ENCODE peak calls at places on chromosomes 1 and 21, in nine cellular contexts. U, S, N, V, W, R, Z, Q and P are unnamed samples.

GRCh38 chr1:201582261-201582951 is 43.5 kb downstream of the NAV1 start:
- DNase-seq in S (no peak), V (peak), Z (no peak), Q (no peak), R (peak), U (no peak), W (peak), N (no peak), P (peak)

GRCh38 chr1:205067031-205067430 is 17.2 kb downstream of the TMEM81 start:
- DNase-seq in Z (no peak), R (no peak), U (no peak), Q (no peak), W (no peak), V (no peak), N (no peak), S (no peak), P (no peak)

GRCh38 chr1:44485933-44486475 is 80.9 kb downstream of the RNF220 start:
- DNase-seq in N (no peak), Z (no peak), W (no peak), V (no peak), R (no peak), S (no peak), U (no peak), Q (peak), P (no peak)

GRCh38 chr1:227685807-227686206 is 49.3 kb downstream of the JMJD4 start:
- DNase-seq in S (no peak), N (no peak), Z (no peak), Q (no peak), R (no peak), W (no peak), U (no peak), V (no peak), P (no peak)

GRCh38 chr1:227951624-227952373 is 4.1 kb upstream of the WNT9A start:
- DNase-seq in Z (no peak), Q (peak), S (no peak), W (no peak), V (no peak), N (no peak), U (no peak), R (no peak), P (no peak)

GRCh38 chr1:54870869-54871268 is 16.1 kb downstream of the DHCR24 start:
- DNase-seq in N (no peak), Q (no peak), S (no peak), U (no peak), V (no peak), Z (no peak), W (no peak), R (no peak), P (no peak)

GRCh38 chr1:210132582-210132981 is 100.0 kb upstream of the SERTAD4 start:
- DNase-seq in V (no peak), S (no peak), W (no peak), Z (no peak), U (peak), N (no peak), R (peak), Q (peak), P (no peak)

GRCh38 chr1:6448749-6449631 is 17.0 kb downstream of the TNFRSF25 start:
- DNase-seq in U (peak), R (no peak), Z (no peak), W (no peak), Q (peak), S (no peak), N (no peak), V (no peak), P (no peak)

GRCh38 chr1:169527461-169528213 is 41.9 kb upstream of the SLC19A2 start:
- DNase-seq in S (no peak), W (peak), N (no peak), R (peak), V (no peak), U (no peak), Q (peak), Z (no peak), P (no peak)

GRCh38 chr1:18234790-18235242 is 127.2 kb downstream of the IGSF21 start:
- DNase-seq in U (peak), N (peak), V (peak), Z (no peak), Q (peak), S (no peak), W (peak), R (peak), P (peak)

GRCh38 chr1:164524810-164525209 is 34.2 kb upstream of the PBX1 start:
- DNase-seq in N (no peak), R (peak), Z (no peak), S (no peak), U (no peak), W (no peak), V (no peak), Q (no peak), P (no peak)

GRCh38 chr21:38759286-38759872 is 46.4 kb upstream of the ETS2 start:
- DNase-seq in W (no peak), V (no peak), Z (no peak), N (no peak), R (no peak), U (no peak), Q (no peak), S (no peak), P (no peak)

GRCh38 chr1:234582626-234583354 is 27.2 kb downstream of the IRF2BP2 start:
- DNase-seq in U (no peak), V (no peak), N (no peak), R (peak), Z (peak), W (no peak), S (no peak), Q (no peak), P (no peak)

GRCh38 chr1:46529031-46529630 is 22.3 kb downstream of the KNCN start:
- DNase-seq in R (no peak), U (no peak), W (no peak), Q (no peak), V (no peak), Z (no peak), N (no peak), S (no peak), P (no peak)

GRCh38 chr1:26287033-26287711 is 7.3 kb downstream of the SH3BGRL3 start:
- DNase-seq in W (peak), V (peak), Z (no peak), U (no peak), S (peak), R (peak), Q (peak), N (peak), P (no peak)

GRCh38 chr1:62588000-62588399 is 9.3 kb upstream of the ANGPTL3 start:
- DNase-seq in V (no peak), S (no peak), R (peak), W (no peak), Z (no peak), Q (no peak), U (no peak), N (no peak), P (no peak)

GRCh38 chr1:2503554-2504223 is 22.7 kb downstream of the PANK4 start:
- DNase-seq in N (no peak), V (no peak), Z (no peak), S (no peak), R (no peak), W (no peak), U (no peak), Q (no peak), P (no peak)

GRCh38 chr1:54229281-54229891 is 29.4 kb downstream of the MRPL37 start:
- DNase-seq in U (peak), R (peak), V (no peak), Z (no peak), Q (peak), N (no peak), S (no peak), W (no peak), P (peak)

GRCh38 chr1:11787804-11788436 is 17.8 kb downstream of the MTHFR start:
- DNase-seq in V (no peak), Z (no peak), W (no peak), U (no peak), Q (no peak), R (no peak), S (no peak), N (no peak), P (no peak)

GRCh38 chr1:229127301-229127700 is 143.6 kb upstream of the RAB4A start:
- DNase-seq in U (no peak), W (no peak), S (no peak), Q (peak), V (no peak), N (no peak), R (peak), Z (no peak), P (no peak)

GRCh38 chr1:182968151-182968741 is 15.3 kb upstream of the SHCBP1L start:
- DNase-seq in W (no peak), Z (no peak), S (no peak), V (no peak), U (no peak), R (peak), Q (no peak), N (no peak), P (no peak)

GRCh38 chr1:29688477-29689365 is 452.4 kb downstream of the PTPRU start:
- DNase-seq in Z (no peak), N (peak), Q (no peak), S (no peak), U (no peak), R (peak), V (peak), W (no peak), P (peak)

GRCh38 chr21:29293495-29293894 is 5.2 kb upstream of the BACH1 start:
- DNase-seq in Q (peak), W (no peak), Z (no peak), S (peak), R (no peak), N (no peak), V (no peak), U (no peak), P (no peak)

GRCh38 chr21:40041446-40041845 is 174.2 kb downstream of the PCP4 start:
- DNase-seq in R (no peak), Z (no peak), Q (no peak), V (no peak), S (no peak), N (no peak), U (no peak), W (no peak), P (no peak)

GRCh38 chr21:46550511-46550941 is 54.4 kb downstream of the S100B start:
- DNase-seq in Q (no peak), N (no peak), S (peak), V (no peak), W (no peak), Z (no peak), U (no peak), R (no peak), P (no peak)

GRCh38 chr1:228727682-228728171 is 7.6 kb upstream of the RHOU start:
- DNase-seq in N (no peak), Z (no peak), V (peak), R (no peak), S (no peak), W (no peak), U (no peak), Q (no peak), P (no peak)

GRCh38 chr21:18411565-18411964 is 8.0 kb upstream of the TMPRSS15 start:
- DNase-seq in V (no peak), Z (no peak), W (no peak), N (no peak), U (no peak), S (no peak), R (no peak), Q (no peak), P (no peak)

GRCh38 chr1:42968654-42969053 is 10.0 kb upstream of the SLC2A1 start:
- DNase-seq in N (no peak), V (no peak), Z (no peak), W (no peak), R (no peak), U (no peak), S (no peak), Q (no peak), P (no peak)

GRCh38 chr1:155598842-155599331 is 11.1 kb upstream of the MSTO1 start:
- DNase-seq in W (peak), U (peak), N (no peak), Q (no peak), S (no peak), V (peak), R (peak), Z (no peak), P (no peak)

GRCh38 chr1:11691928-11692711 is 610 bp downstream of the DRAXIN start:
- DNase-seq in N (no peak), Q (no peak), V (no peak), R (no peak), W (no peak), Z (no peak), U (no peak), S (no peak), P (no peak)

GRCh38 chr1:19799877-19800804 is at the start of gene TMCO4:
- DNase-seq in W (peak), U (peak), S (peak), R (peak), Q (peak), V (peak), Z (no peak), N (peak), P (peak)

GRCh38 chr1:39436842-39437241 is 54.6 kb upstream of the BMP8A start:
- DNase-seq in R (no peak), S (no peak), W (no peak), Q (no peak), N (no peak), Z (no peak), U (no peak), V (no peak), P (no peak)

GRCh38 chr21:8991088-8991907 is 1530.1 kb upstream of the TPTE start:
- DNase-seq in Z (no peak), W (no peak), U (no peak), N (no peak), Q (no peak), R (no peak), S (no peak), V (no peak), P (no peak)

GRCh38 chr1:23694371-23694770 is 2.8 kb downstream of the RPL11 start:
- DNase-seq in S (no peak), U (no peak), Q (no peak), N (no peak), Z (no peak), V (no peak), W (no peak), R (no peak), P (no peak)
- TF ChIP-seq POLR2A in S (no peak), U (no peak), Q (no peak), N (no peak), Z (no peak), V (no peak), W (no peak), R (no peak), P (no peak)

GRCh38 chr1:28443550-28443949 is 62.3 kb upstream of the RCC1 start:
- DNase-seq in Q (no peak), R (no peak), V (no peak), W (no peak), N (no peak), U (no peak), Z (no peak), S (no peak), P (no peak)
- TF ChIP-seq POLR2A in Q (no peak), R (no peak), V (no peak), W (no peak), N (no peak), U (no peak), Z (no peak), S (no peak), P (no peak)

GRCh38 chr1:151841141-151841540 is 1.5 kb upstream of the C2CD4D start:
- DNase-seq in Z (no peak), S (no peak), R (peak), W (no peak), V (no peak), U (no peak), N (no peak), Q (no peak), P (no peak)

GRCh38 chr1:151840421-151840820 is 801 bp upstream of the C2CD4D start:
- DNase-seq in N (no peak), Q (no peak), W (no peak), V (no peak), Z (no peak), S (no peak), R (no peak), U (no peak), P (no peak)

GRCh38 chr1:151837841-151838490 is 1.7 kb downstream of the C2CD4D start:
- DNase-seq in Z (no peak), R (peak), Q (peak), U (no peak), V (no peak), W (no peak), S (no peak), N (peak), P (no peak)

GRCh38 chr1:151838491-151839412 is 868 bp downstream of the C2CD4D start:
- DNase-seq in U (no peak), N (no peak), Q (no peak), S (no peak), R (no peak), Z (no peak), W (no peak), V (no peak), P (no peak)

DNA sequence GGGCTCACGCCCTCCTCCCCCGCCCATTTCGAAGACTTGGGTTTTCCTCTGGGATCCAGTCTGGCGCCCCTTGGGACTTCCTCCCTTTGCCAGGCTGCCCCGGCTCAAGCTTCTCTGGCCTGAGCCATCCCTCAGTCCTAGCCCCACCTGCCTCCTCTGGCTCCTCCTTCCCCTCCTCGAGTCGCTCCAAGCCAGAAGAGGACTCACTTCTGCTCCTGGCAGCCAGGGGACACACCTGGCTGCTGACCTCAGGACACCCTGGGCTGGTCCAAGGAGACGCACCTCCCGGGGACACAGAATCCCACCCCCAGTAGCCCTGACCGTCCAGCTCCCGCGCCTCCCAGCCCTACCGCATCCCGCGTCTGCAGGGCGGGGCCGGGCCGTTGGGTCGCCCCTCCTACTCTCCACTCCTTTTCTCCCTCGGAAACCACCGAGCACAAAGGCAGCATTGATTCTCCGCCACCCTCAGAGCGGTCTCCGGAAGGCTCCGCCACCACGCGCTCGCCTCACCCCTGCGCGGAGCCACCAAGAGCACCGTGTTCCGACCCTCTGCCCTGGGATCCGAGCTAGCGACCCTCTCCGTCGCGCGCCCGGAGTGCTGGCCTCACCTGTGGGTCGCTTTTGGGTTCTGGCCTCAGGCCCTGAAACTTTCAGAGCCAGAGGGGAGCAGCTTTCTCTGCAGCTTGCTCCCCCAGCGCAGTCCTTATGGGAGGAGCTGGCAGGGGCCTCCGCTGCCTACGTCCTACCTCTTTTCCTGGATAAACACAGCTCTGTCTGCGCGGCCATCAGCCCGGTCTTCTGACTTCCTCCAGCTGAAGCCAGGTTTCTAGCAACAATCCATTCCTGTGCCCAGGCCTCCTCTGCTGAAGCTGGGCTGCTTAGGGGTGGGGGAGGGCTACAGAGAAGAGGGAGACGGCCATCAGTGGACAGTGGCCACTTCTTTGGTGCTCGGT is at the start of gene C2CD4D:
- DNase-seq in R (no peak), V (peak), Q (no peak), N (no peak), U (no peak), W (no peak), Z (no peak), S (peak), P (no peak)
- TF ChIP-seq POLR2A in R (no peak), V (peak), Q (no peak), N (no peak), U (no peak), W (no peak), Z (no peak), S (peak), P (peak)

DNA sequence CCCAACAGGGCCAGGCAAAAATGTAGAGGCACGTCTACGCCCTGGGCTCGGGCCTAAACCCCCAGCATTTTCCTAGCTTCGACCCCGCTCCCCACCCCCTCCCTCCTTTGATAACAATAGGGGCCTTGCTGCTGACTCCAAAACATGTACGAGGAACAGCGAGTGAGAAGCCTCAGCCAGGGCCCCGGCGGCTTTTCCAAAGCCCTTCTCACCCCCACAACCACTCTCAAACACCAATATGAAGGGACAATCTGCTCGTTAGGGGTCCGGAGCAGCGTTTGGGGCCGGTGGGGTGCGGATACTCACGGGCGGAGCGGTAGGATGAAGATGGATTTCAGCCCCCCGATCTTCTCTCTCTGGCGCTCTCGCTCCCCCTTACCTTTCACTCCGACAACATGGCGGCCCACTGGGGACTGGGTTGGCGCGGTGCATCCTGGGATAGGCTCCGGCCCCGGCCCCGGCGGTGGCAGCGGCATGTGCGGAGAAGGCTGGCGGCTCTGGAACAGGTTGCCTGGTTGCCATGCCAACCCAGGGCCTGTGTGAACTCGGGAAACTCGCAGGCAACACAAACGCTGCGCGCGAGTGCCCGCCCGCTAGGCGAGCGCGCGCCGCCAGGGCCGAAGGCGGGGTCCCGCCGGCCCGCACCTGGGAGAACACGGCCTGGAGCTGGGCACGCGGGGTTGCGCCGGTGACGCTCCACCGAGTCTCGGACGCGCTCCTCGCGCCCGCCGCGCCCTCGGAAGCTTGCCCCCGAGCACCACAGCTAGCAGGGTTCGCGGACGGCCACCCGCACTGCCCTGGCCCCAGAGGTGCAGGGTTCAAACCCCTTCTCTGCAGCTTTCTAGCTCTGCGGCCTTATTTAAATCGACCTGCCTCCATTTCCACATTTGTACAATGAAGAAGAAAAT is at the start of gene PUM1:
- DNase-seq in Z (peak), U (peak), V (peak), Q (peak), W (peak), N (peak), S (peak), R (peak), P (peak)
- TF ChIP-seq POLR2A in Z (no peak), U (peak), V (peak), Q (peak), W (peak), N (peak), S (peak), R (peak), P (peak)

DNA sequence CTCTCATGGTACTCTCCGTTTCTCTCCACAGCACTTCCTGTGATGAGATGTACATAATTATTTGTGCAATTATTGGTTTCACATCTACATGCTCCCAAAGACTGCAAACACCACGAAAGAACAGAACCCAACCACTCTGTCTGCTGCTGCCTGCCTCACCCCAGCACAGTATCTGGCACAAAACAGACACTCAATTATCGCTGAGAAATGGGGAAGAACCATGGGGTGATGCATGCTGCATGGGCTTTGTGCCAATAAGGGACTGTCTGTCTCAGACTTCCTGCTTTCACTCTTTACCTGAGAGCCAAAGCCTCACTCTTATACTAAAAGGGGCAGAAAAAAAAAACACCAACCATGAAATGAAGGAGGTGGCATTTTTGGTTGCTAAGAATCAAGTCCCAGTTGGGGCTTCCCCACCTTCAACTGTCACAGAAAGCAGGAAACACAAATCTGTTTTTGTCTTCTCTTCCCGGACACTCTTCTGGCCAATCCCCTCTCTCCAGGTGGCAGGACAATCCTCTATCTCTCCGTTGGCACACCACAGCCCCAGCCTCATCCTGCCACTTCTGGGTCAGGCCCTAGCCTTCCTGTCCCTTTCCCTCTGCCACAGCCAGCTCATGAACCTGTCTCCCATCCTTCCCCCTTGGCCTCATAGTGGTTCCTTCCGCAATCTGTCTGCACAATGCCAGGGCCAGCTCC is 82.0 kb downstream of the TGFBR3 start:
- DNase-seq in N (peak), Z (no peak), W (no peak), S (peak), U (peak), Q (peak), V (peak), R (no peak), P (no peak)
- TF ChIP-seq POLR2A in N (peak), Z (no peak), W (no peak), S (no peak), U (no peak), Q (no peak), V (no peak), R (no peak), P (no peak)

GRCh38 chr21:37364722-37365121 is 1.9 kb upstream of the DYRK1A start:
- DNase-seq in V (no peak), Q (peak), S (peak), R (no peak), Z (no peak), W (no peak), N (no peak), U (no peak), P (no peak)
- TF ChIP-seq POLR2A in V (no peak), Q (no peak), S (no peak), R (no peak), Z (no peak), W (no peak), N (no peak), U (no peak), P (no peak)